ENCODE peak calls at places on chromosomes 5 and 9, in seven cellular contexts. One of them, this sample, is unnamed.
A peak's percentile ranks its signal among the peaks of the same experiment; 100 is the strongest.

GRCh38 chr5:168829922-168830417 is 250.8 kb upstream of the PANK3 start:
- DNase-seq in sigmoid colon: no peak
- DNase-seq in H9: no peak
- DNase-seq in lower leg skin: no peak
- DNase-seq in psoas muscle: no peak
- DNase-seq in right lobe of liver: no peak
- DNase-seq in AG04449: no peak
- DNase-seq in this sample: no peak

GRCh38 chr5:50922942-50923767 is 256.7 kb downstream of the PARP8 start:
- DNase-seq in sigmoid colon: no peak
- DNase-seq in H9: no peak
- DNase-seq in lower leg skin: no peak
- DNase-seq in psoas muscle: peak; percentile 26
- DNase-seq in right lobe of liver: no peak
- DNase-seq in AG04449: no peak
- DNase-seq in this sample: no peak

GRCh38 chr5:149380466-149381121 is 1.5 kb upstream of the IL17B start:
- DNase-seq in sigmoid colon: peak; percentile 91
- DNase-seq in H9: no peak
- DNase-seq in lower leg skin: no peak
- DNase-seq in psoas muscle: no peak
- DNase-seq in right lobe of liver: no peak
- DNase-seq in AG04449: no peak
- DNase-seq in this sample: no peak

GRCh38 chr9:107172160-107172978 is 110.7 kb upstream of the RAD23B start:
- DNase-seq in sigmoid colon: peak; percentile 84
- DNase-seq in H9: peak; percentile 70
- DNase-seq in lower leg skin: peak; percentile 68
- DNase-seq in psoas muscle: peak; percentile 69
- DNase-seq in right lobe of liver: peak; percentile 83
- DNase-seq in AG04449: peak; percentile 17
- DNase-seq in this sample: peak; percentile 75

GRCh38 chr5:55997742-55998351 is 3.1 kb upstream of the IL6ST start:
- DNase-seq in sigmoid colon: no peak
- DNase-seq in H9: no peak
- DNase-seq in lower leg skin: no peak
- DNase-seq in psoas muscle: no peak
- DNase-seq in right lobe of liver: no peak
- DNase-seq in AG04449: no peak
- DNase-seq in this sample: peak; percentile 86

GRCh38 chr9:124394167-124394566 is 21.1 kb downstream of the PSMB7 start:
- DNase-seq in sigmoid colon: no peak
- DNase-seq in H9: no peak
- DNase-seq in lower leg skin: no peak
- DNase-seq in psoas muscle: no peak
- DNase-seq in right lobe of liver: no peak
- DNase-seq in AG04449: no peak
- DNase-seq in this sample: no peak

GRCh38 chr9:21687351-21687750 is 115.1 kb upstream of the MTAP start:
- DNase-seq in sigmoid colon: no peak
- DNase-seq in H9: no peak
- DNase-seq in lower leg skin: no peak
- DNase-seq in psoas muscle: no peak
- DNase-seq in right lobe of liver: no peak
- DNase-seq in AG04449: no peak
- DNase-seq in this sample: no peak

GRCh38 chr5:138983984-138984383 is 108.8 kb upstream of the LRRTM2 start:
- DNase-seq in sigmoid colon: no peak
- DNase-seq in H9: no peak
- DNase-seq in lower leg skin: no peak
- DNase-seq in psoas muscle: no peak
- DNase-seq in right lobe of liver: no peak
- DNase-seq in AG04449: no peak
- DNase-seq in this sample: no peak

GRCh38 chr5:147763791-147764525 is 18.6 kb downstream of the JAKMIP2 start:
- DNase-seq in sigmoid colon: no peak
- DNase-seq in H9: no peak
- DNase-seq in lower leg skin: no peak
- DNase-seq in psoas muscle: no peak
- DNase-seq in right lobe of liver: no peak
- DNase-seq in AG04449: peak; percentile 3
- DNase-seq in this sample: no peak

GRCh38 chr5:43140286-43140685 is 19.6 kb downstream of the ZNF131 start:
- DNase-seq in sigmoid colon: no peak
- DNase-seq in H9: no peak
- DNase-seq in lower leg skin: no peak
- DNase-seq in psoas muscle: no peak
- DNase-seq in right lobe of liver: no peak
- DNase-seq in AG04449: no peak
- DNase-seq in this sample: no peak

GRCh38 chr9:87599901-87600610 is 102.4 kb downstream of the DAPK1 start:
- DNase-seq in sigmoid colon: peak; percentile 82
- DNase-seq in H9: no peak
- DNase-seq in lower leg skin: no peak
- DNase-seq in psoas muscle: no peak
- DNase-seq in right lobe of liver: no peak
- DNase-seq in AG04449: peak; percentile 42
- DNase-seq in this sample: peak; percentile 31

GRCh38 chr5:129077433-129078075 is 17.0 kb upstream of the ISOC1 start:
- DNase-seq in sigmoid colon: no peak
- DNase-seq in H9: no peak
- DNase-seq in lower leg skin: no peak
- DNase-seq in psoas muscle: no peak
- DNase-seq in right lobe of liver: no peak
- DNase-seq in AG04449: no peak
- DNase-seq in this sample: no peak

GRCh38 chr9:135816179-135816970 is 91.0 kb downstream of the CAMSAP1 start:
- DNase-seq in sigmoid colon: no peak
- DNase-seq in H9: no peak
- DNase-seq in lower leg skin: no peak
- DNase-seq in psoas muscle: no peak
- DNase-seq in right lobe of liver: peak; percentile 23
- DNase-seq in AG04449: no peak
- DNase-seq in this sample: no peak

GRCh38 chr5:56656816-56657740 is 158.3 kb upstream of the MAP3K1 start:
- DNase-seq in sigmoid colon: no peak
- DNase-seq in H9: no peak
- DNase-seq in lower leg skin: no peak
- DNase-seq in psoas muscle: no peak
- DNase-seq in right lobe of liver: no peak
- DNase-seq in AG04449: no peak
- DNase-seq in this sample: no peak

GRCh38 chr9:77598961-77599360 is 49.2 kb downstream of the GNA14 start:
- DNase-seq in sigmoid colon: no peak
- DNase-seq in H9: no peak
- DNase-seq in lower leg skin: no peak
- DNase-seq in psoas muscle: no peak
- DNase-seq in right lobe of liver: no peak
- DNase-seq in AG04449: no peak
- DNase-seq in this sample: no peak

GRCh38 chr9:93871286-93871685 is 83.9 kb downstream of the BARX1 start:
- DNase-seq in sigmoid colon: no peak
- DNase-seq in H9: peak; percentile 30
- DNase-seq in lower leg skin: no peak
- DNase-seq in psoas muscle: no peak
- DNase-seq in right lobe of liver: no peak
- DNase-seq in AG04449: no peak
- DNase-seq in this sample: no peak
- TF ChIP-seq CTCF in sigmoid colon: no peak
- TF ChIP-seq CTCF in H9: peak; percentile 43
- TF ChIP-seq CTCF in lower leg skin: no peak
- TF ChIP-seq CTCF in psoas muscle: no peak
- TF ChIP-seq CTCF in right lobe of liver: no peak
- TF ChIP-seq CTCF in AG04449: no peak
- TF ChIP-seq CTCF in this sample: no peak

GRCh38 chr5:172846677-172847076 is 12.6 kb downstream of the ERGIC1 start:
- DNase-seq in sigmoid colon: no peak
- DNase-seq in H9: no peak
- DNase-seq in lower leg skin: no peak
- DNase-seq in psoas muscle: no peak
- DNase-seq in right lobe of liver: no peak
- DNase-seq in AG04449: no peak
- DNase-seq in this sample: no peak

GRCh38 chr5:172843825-172844576 is 9.9 kb downstream of the ERGIC1 start:
- DNase-seq in sigmoid colon: no peak
- DNase-seq in H9: peak; percentile 52
- DNase-seq in lower leg skin: no peak
- DNase-seq in psoas muscle: no peak
- DNase-seq in right lobe of liver: no peak
- DNase-seq in AG04449: no peak
- DNase-seq in this sample: no peak

GRCh38 chr5:172844577-172844838 is 10.5 kb downstream of the ERGIC1 start:
- DNase-seq in sigmoid colon: no peak
- DNase-seq in H9: no peak
- DNase-seq in lower leg skin: no peak
- DNase-seq in psoas muscle: no peak
- DNase-seq in right lobe of liver: no peak
- DNase-seq in AG04449: no peak
- DNase-seq in this sample: no peak

GRCh38 chr5:172846249-172846648 is 12.2 kb downstream of the ERGIC1 start:
- DNase-seq in sigmoid colon: no peak
- DNase-seq in H9: no peak
- DNase-seq in lower leg skin: no peak
- DNase-seq in psoas muscle: no peak
- DNase-seq in right lobe of liver: no peak
- DNase-seq in AG04449: no peak
- DNase-seq in this sample: no peak

DNA sequence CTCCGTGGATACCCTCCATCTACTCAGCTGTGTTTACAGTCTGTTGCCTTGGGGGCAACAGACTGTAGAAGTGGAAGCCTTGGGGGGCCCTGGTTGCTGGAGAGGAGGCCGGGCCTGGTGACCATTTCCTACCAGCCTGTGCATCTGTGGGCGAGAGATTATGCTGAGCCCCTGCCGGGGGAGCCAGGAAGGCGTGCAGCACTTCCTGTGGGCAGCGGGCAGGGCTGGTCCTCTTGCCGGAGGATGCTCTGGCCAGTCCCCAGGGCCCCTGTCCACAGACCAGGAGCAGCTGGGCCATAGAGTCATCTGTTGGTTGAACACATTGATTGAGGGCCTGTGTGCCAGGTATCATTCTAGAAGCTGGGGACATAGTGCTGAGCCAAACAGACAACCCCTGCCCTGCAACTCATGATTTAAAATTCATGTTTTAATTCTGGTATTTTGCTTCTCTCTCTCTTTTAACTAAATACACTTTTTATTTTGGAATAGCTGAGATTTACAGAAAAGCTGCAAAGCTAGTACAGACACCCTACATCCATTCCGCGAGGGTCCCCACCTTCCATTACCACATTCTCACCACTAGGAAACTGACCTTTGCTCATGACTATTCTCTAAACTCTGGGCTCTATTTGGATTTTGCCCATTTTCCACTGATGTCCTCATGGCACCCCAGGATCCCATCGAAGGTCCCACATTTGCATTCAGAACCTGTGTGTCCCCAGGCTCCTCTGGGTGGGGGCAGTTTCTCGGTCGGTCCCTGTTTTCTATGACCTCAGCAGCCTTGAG is 11.3 kb downstream of the ERGIC1 start:
- DNase-seq in sigmoid colon: no peak
- DNase-seq in H9: no peak
- DNase-seq in lower leg skin: no peak
- DNase-seq in psoas muscle: no peak
- DNase-seq in right lobe of liver: no peak
- DNase-seq in AG04449: no peak
- DNase-seq in this sample: no peak
- TF ChIP-seq CTCF in sigmoid colon: no peak
- TF ChIP-seq CTCF in H9: peak; percentile 39
- TF ChIP-seq CTCF in lower leg skin: no peak
- TF ChIP-seq CTCF in psoas muscle: no peak
- TF ChIP-seq CTCF in right lobe of liver: no peak
- TF ChIP-seq CTCF in AG04449: no peak
- TF ChIP-seq CTCF in this sample: no peak

GRCh38 chr5:126053630-126054029 is 369.6 kb upstream of the GRAMD2B start:
- DNase-seq in sigmoid colon: no peak
- DNase-seq in H9: no peak
- DNase-seq in lower leg skin: no peak
- DNase-seq in psoas muscle: no peak
- DNase-seq in right lobe of liver: no peak
- DNase-seq in AG04449: no peak
- DNase-seq in this sample: no peak

GRCh38 chr5:126055348-126055729 is 367.9 kb upstream of the GRAMD2B start:
- DNase-seq in sigmoid colon: no peak
- DNase-seq in H9: no peak
- DNase-seq in lower leg skin: no peak
- DNase-seq in psoas muscle: no peak
- DNase-seq in right lobe of liver: no peak
- DNase-seq in AG04449: no peak
- DNase-seq in this sample: no peak

GRCh38 chr5:126054593-126055347 is 368.4 kb upstream of the GRAMD2B start:
- DNase-seq in sigmoid colon: no peak
- DNase-seq in H9: no peak
- DNase-seq in lower leg skin: no peak
- DNase-seq in psoas muscle: no peak
- DNase-seq in right lobe of liver: no peak
- DNase-seq in AG04449: no peak
- DNase-seq in this sample: no peak

GRCh38 chr5:126056362-126056761 is 366.8 kb upstream of the GRAMD2B start:
- DNase-seq in sigmoid colon: no peak
- DNase-seq in H9: no peak
- DNase-seq in lower leg skin: no peak
- DNase-seq in psoas muscle: no peak
- DNase-seq in right lobe of liver: no peak
- DNase-seq in AG04449: no peak
- DNase-seq in this sample: no peak

DNA sequence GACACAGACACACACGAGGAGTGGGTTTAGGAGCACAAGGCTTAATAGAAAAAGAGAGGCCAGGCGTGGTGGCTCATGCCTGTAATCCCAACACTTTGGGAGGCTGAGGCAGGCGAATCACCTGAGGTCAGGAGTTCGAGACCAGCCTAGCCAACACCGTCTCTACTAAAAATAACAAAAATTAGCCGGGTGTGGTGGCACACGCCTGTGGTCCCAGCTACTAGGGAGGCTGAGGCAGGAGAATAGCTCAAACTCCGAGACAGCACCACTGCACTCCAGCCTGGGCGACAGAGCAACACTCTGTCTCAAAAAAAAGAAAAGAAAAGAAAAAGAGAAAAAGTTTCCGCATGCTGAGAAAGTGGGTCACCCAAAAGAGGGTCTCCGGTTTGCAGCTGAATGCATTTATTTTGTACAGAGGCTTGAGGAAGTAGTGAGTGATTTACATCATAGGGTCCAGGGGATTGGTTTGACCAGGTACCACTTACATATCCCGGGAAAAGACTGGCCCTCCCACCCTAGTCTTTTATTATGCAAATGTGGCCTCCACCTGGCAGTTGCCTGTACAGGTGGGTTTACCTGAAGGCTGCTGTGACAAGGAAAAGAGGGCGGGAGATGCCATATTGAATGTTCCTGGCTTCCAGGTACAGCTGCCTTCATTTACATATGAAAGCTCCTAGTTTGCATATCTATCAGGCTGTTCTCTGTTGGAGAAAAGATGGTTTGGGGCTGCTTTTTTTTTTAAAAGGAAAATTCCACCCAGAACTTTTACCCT is 366.2 kb upstream of the GRAMD2B start:
- DNase-seq in sigmoid colon: no peak
- DNase-seq in H9: peak; percentile 98
- DNase-seq in lower leg skin: no peak
- DNase-seq in psoas muscle: no peak
- DNase-seq in right lobe of liver: no peak
- DNase-seq in AG04449: no peak
- DNase-seq in this sample: no peak
- TF ChIP-seq CTCF in sigmoid colon: no peak
- TF ChIP-seq CTCF in H9: no peak
- TF ChIP-seq CTCF in lower leg skin: no peak
- TF ChIP-seq CTCF in psoas muscle: no peak
- TF ChIP-seq CTCF in right lobe of liver: no peak
- TF ChIP-seq CTCF in AG04449: no peak
- TF ChIP-seq CTCF in this sample: no peak

GRCh38 chr9:133406480-133407307 is 11.1 kb downstream of the REXO4 start:
- DNase-seq in sigmoid colon: peak; percentile 85
- DNase-seq in H9: peak; percentile 88
- DNase-seq in lower leg skin: peak; percentile 40
- DNase-seq in psoas muscle: peak; percentile 74
- DNase-seq in right lobe of liver: peak; percentile 81
- DNase-seq in AG04449: no peak
- DNase-seq in this sample: no peak
- TF ChIP-seq CTCF in sigmoid colon: peak; percentile 90
- TF ChIP-seq CTCF in H9: peak; percentile 93
- TF ChIP-seq CTCF in lower leg skin: no peak
- TF ChIP-seq CTCF in psoas muscle: peak; percentile 83
- TF ChIP-seq CTCF in right lobe of liver: peak; percentile 92
- TF ChIP-seq CTCF in AG04449: peak; percentile 96
- TF ChIP-seq CTCF in this sample: peak; percentile 99